ENCODE peak calls at places on chromosomes 5 and 9, in eight cellular contexts. S is mucosa of descending colon, N is right lobe of liver, Z is mammary epithelial cell, V is uterus, G is spleen, O is transverse colon, M is stomach. H is an unnamed sample.
A peak's percentile ranks its signal among the peaks of the same experiment; 100 is the strongest.

GRCh38 chr5:39106332-39106731 is 32.1 kb upstream of the RICTOR start:
- DNase-seq in S (no peak), N (no peak), Z (no peak), V (no peak), G (no peak), O (no peak), M (no peak), H (no peak)

GRCh38 chr9:89684912-89685636 is 80.3 kb downstream of the GADD45G start:
- DNase-seq in S (no peak), N (no peak), Z (no peak), V (no peak), G (no peak), O (no peak), M (peak; percentile 43), H (no peak)

GRCh38 chr9:124267271-124267807 is 9.6 kb downstream of the NEK6 start:
- DNase-seq in S (peak; percentile 86), N (peak; percentile 82), Z (peak; percentile 87), V (no peak), G (peak; percentile 81), O (peak; percentile 73), M (peak; percentile 91), H (no peak)

GRCh38 chr9:27572918-27573698 is at the start of gene C9orf72:
- DNase-seq in S (peak; percentile 92), N (peak; percentile 89), Z (no peak), V (peak; percentile 83), G (peak; percentile 96), O (peak; percentile 87), M (peak; percentile 84), H (peak; percentile 65)

GRCh38 chr9:131826966-131827525 is 87.2 kb upstream of the RAPGEF1 start:
- DNase-seq in S (no peak), N (no peak), Z (peak; percentile 73), V (no peak), G (no peak), O (no peak), M (no peak), H (no peak)

GRCh38 chr5:149341846-149342245 is 3.5 kb upstream of the GRPEL2 start:
- DNase-seq in S (no peak), N (no peak), Z (no peak), V (no peak), G (no peak), O (no peak), M (no peak), H (no peak)

GRCh38 chr9:36659500-36659899 is 86.8 kb downstream of the MELK start:
- DNase-seq in S (no peak), N (no peak), Z (no peak), V (no peak), G (no peak), O (no peak), M (no peak), H (no peak)

GRCh38 chr9:15081021-15081753 is 171.0 kb upstream of the FREM1 start:
- DNase-seq in S (no peak), N (no peak), Z (no peak), V (no peak), G (no peak), O (no peak), M (no peak), H (no peak)

GRCh38 chr9:33884856-33885701 is 68.1 kb downstream of the UBE2R2 start:
- DNase-seq in S (no peak), N (no peak), Z (no peak), V (no peak), G (no peak), O (peak; percentile 26), M (peak; percentile 55), H (no peak)

GRCh38 chr5:149387081-149387611 is 8.1 kb upstream of the IL17B start:
- DNase-seq in S (no peak), N (no peak), Z (no peak), V (peak; percentile 65), G (no peak), O (no peak), M (no peak), H (no peak)

GRCh38 chr9:93064392-93065124 is 6.1 kb downstream of the SUSD3 start:
- DNase-seq in S (peak; percentile 86), N (no peak), Z (peak; percentile 26), V (no peak), G (peak; percentile 95), O (peak; percentile 77), M (peak; percentile 57), H (no peak)

GRCh38 chr9:19154135-19154612 is 26.9 kb upstream of the PLIN2 start:
- DNase-seq in S (no peak), N (no peak), Z (peak; percentile 52), V (peak; percentile 72), G (no peak), O (no peak), M (no peak), H (peak; percentile 92)

GRCh38 chr5:145681686-145682085 is 153.5 kb downstream of the PRELID2 start:
- DNase-seq in S (no peak), N (no peak), Z (peak; percentile 63), V (no peak), G (no peak), O (peak; percentile 53), M (peak; percentile 41), H (peak; percentile 71)

GRCh38 chr9:129669141-129669718 is 3.8 kb downstream of the PRRX2 start:
- DNase-seq in S (no peak), N (no peak), Z (no peak), V (no peak), G (no peak), O (no peak), M (no peak), H (no peak)

GRCh38 chr9:109267555-109267954 is 53.3 kb downstream of the EPB41L4B start:
- DNase-seq in S (no peak), N (no peak), Z (no peak), V (no peak), G (no peak), O (no peak), M (no peak), H (no peak)

GRCh38 chr5:137706841-137707240 is 29.0 kb downstream of the KLHL3 start:
- DNase-seq in S (no peak), N (no peak), Z (no peak), V (no peak), G (no peak), O (no peak), M (no peak), H (no peak)

GRCh38 chr5:82513739-82514138 is 235.6 kb upstream of the RPS23 start:
- DNase-seq in S (no peak), N (no peak), Z (no peak), V (no peak), G (no peak), O (no peak), M (no peak), H (no peak)

GRCh38 chr5:126414874-126415502 is 8.2 kb upstream of the GRAMD2B start:
- DNase-seq in S (no peak), N (no peak), Z (peak; percentile 34), V (peak; percentile 58), G (no peak), O (no peak), M (no peak), H (no peak)

GRCh38 chr5:126419102-126419501 is 4.1 kb upstream of the GRAMD2B start:
- DNase-seq in S (no peak), N (no peak), Z (no peak), V (no peak), G (no peak), O (no peak), M (no peak), H (no peak)

GRCh38 chr5:126415789-126416188 is 7.4 kb upstream of the GRAMD2B start:
- DNase-seq in S (no peak), N (no peak), Z (no peak), V (no peak), G (no peak), O (no peak), M (no peak), H (no peak)

GRCh38 chr5:126416266-126416925 is 6.8 kb upstream of the GRAMD2B start:
- DNase-seq in S (no peak), N (no peak), Z (peak; percentile 72), V (no peak), G (no peak), O (no peak), M (no peak), H (no peak)

DNA sequence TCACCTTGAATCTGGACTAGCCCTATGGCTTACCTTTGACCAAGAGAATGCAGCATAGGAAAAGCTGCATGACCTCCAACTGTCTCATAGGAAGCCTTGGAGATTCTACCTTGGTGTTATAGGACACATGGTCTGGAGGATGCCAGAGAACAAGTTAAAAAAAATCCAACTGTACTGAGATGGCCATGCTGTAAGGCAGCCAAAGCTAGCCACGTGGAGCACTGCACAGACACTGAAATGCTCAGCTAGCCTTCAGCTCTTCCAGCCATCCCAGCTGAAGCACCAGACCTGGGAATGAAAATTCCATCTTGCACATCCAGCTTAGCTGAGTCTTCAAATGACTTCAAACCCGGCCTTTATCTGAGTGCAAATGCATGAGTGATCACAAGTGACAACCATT is 6.0 kb upstream of the GRAMD2B start:
- DNase-seq in S (no peak), N (no peak), Z (no peak), V (no peak), G (no peak), O (no peak), M (no peak), H (no peak)
- H3K4me1 ChIP-seq in S (no peaks in the 10 kb centered on the region), N (no peaks in the 10 kb centered on the region), Z (peaks cover 10% of the 10 kb centered on the region), V (peaks cover 7% of the 10 kb centered on the region), G (peaks cover 5% of the 10 kb centered on the region), O (peaks cover 7% of the 10 kb centered on the region), M (peaks cover 10% of the 10 kb centered on the region), H (no peaks in the 10 kb centered on the region)

GRCh38 chr9:78491402-78491801 is 194.5 kb downstream of the PSAT1 start:
- DNase-seq in S (no peak), N (no peak), Z (no peak), V (no peak), G (no peak), O (no peak), M (no peak), H (no peak)
- H3K4me3 ChIP-seq in S (no peak overlapping the region), N (no peak overlapping the region), Z (no peak overlapping the region), V (no peak overlapping the region), G (no peak overlapping the region), O (no peak overlapping the region), M (no peak overlapping the region), H (no peak overlapping the region)

DNA sequence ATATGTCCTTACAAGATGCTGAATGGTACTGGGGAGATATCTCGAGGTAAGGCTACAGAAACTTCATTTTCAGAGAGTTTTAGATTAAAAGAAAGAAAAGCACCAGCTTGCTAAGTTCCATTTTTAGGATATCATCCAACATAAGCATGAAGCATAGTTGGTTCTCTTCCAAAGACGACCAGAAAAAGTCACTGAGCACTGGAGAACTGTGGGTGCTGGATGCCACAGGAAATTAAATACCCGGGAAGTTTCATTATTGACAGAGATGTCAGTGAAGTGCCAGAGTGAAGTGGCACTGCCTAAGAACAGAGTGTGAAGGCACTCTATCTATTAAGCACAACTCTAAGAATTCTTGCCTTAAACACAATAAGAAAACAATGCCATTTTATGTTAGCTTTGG is 76.8 kb downstream of the PIK3R1 start:
- DNase-seq in S (no peak), N (no peak), Z (no peak), V (no peak), G (no peak), O (no peak), M (no peak), H (no peak)
- H3K36me3 ChIP-seq in S (no peaks in the 10 kb centered on the region), N (peaks cover 55% of the 10 kb centered on the region), Z (peaks cover 32% of the 10 kb centered on the region), V (no peaks in the 10 kb centered on the region), G (no peaks in the 10 kb centered on the region), O (no peaks in the 10 kb centered on the region), M (peaks cover 41% of the 10 kb centered on the region), H (peaks cover 51% of the 10 kb centered on the region)

DNA sequence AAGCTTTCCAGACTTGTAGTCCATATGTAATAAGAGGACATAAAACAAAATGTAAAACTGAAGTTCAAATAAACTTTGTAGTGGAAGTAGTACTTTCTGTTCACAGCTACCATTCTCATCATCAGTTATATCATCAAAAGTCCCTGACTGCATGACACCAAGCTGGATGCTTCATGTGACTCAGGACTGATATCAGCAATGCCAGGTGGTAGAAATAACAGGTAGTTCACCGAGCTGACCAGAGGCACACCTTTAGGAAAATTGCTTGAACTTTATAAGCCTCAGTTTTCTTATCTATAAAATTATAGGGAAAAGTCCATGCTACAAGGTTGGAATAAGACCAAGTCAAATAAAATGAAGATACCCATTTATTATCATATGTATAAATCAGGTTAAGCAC is 124.9 kb upstream of the PTGER4 start:
- DNase-seq in S (no peak), N (no peak), Z (no peak), V (no peak), G (no peak), O (peak; percentile 14), M (no peak), H (no peak)
- H3K4me1 ChIP-seq in S (peaks cover 6% of the 10 kb centered on the region), N (no peaks in the 10 kb centered on the region), Z (peaks cover 20% of the 10 kb centered on the region), V (no peaks in the 10 kb centered on the region), G (no peaks in the 10 kb centered on the region), O (peaks cover 8% of the 10 kb centered on the region), M (no peaks in the 10 kb centered on the region), H (peaks cover 4% of the 10 kb centered on the region)